ENCODE peak calls at places on chromosomes 3 and 15, in nine cellular contexts. Z is right atrium auricular region, X is cardiac muscle cell, H is mucosa of gallbladder, V is naive B cell, U is germinal center, T is NCI-H1092, J is amygdala, N is fibroblast of the aortic adventitia. O is an unnamed sample.

GRCh38 chr15:57696146-57696545 is 10.4 kb upstream of the POLR2M start:
- DNase-seq in U (no peak), T (peak; percentile 76), H (no peak), X (no peak), N (no peak), J (no peak), Z (no peak), V (no peak), O (no peak)

GRCh38 chr15:31434418-31435255 is 108.0 kb downstream of the KLF13 start:
- DNase-seq in T (no peak), Z (no peak), U (no peak), V (peak; percentile 55), J (no peak), H (peak; percentile 62), X (peak; percentile 91), N (peak; percentile 89), O (peak; percentile 69)

GRCh38 chr3:16177962-16178627 is 3.6 kb downstream of the GALNT15 start:
- DNase-seq in N (peak; percentile 91), X (peak; percentile 93), Z (peak; percentile 84), H (peak; percentile 79), J (no peak), T (no peak), V (peak; percentile 18), U (peak; percentile 72), O (no peak)

GRCh38 chr3:160781429-160781828 is 25.4 kb downstream of the PPM1L start:
- DNase-seq in T (no peak), J (no peak), X (no peak), V (no peak), U (no peak), H (no peak), N (no peak), Z (no peak), O (no peak)

GRCh38 chr15:90956551-90957104 is 1.9 kb downstream of the RCCD1 start:
- DNase-seq in X (peak; percentile 84), U (peak; percentile 91), T (peak; percentile 48), J (peak; percentile 47), N (peak; percentile 69), V (peak; percentile 60), H (peak; percentile 53), Z (no peak), O (no peak)

GRCh38 chr3:72384602-72385001 is 463.6 kb downstream of the SHQ1 start:
- DNase-seq in J (no peak), Z (no peak), U (no peak), V (no peak), T (no peak), N (no peak), H (no peak), X (no peak), O (no peak)

GRCh38 chr3:147809206-147809605 is 400.0 kb downstream of the ZIC1 start:
- DNase-seq in V (no peak), T (no peak), U (no peak), J (no peak), H (no peak), X (no peak), N (no peak), Z (no peak), O (no peak)

GRCh38 chr15:75731248-75732100 is 18.8 kb upstream of the CSPG4 start:
- DNase-seq in H (no peak), Z (no peak), X (peak; percentile 80), N (no peak), T (peak; percentile 2), J (no peak), U (no peak), V (no peak), O (no peak)

GRCh38 chr3:58580826-58581327 is 3.7 kb upstream of the FAM107A start:
- DNase-seq in N (no peak), H (no peak), Z (no peak), J (no peak), V (no peak), U (no peak), X (peak; percentile 36), T (no peak), O (no peak)

GRCh38 chr3:183085634-183086390 is 13.5 kb downstream of the MCCC1 start:
- DNase-seq in U (peak; percentile 14), J (no peak), Z (no peak), H (no peak), N (no peak), V (no peak), X (peak; percentile 20), T (peak; percentile 25), O (no peak)

GRCh38 chr15:74723754-74724334 is 1.5 kb downstream of the CYP1A1 start:
- DNase-seq in T (no peak), N (peak; percentile 71), H (peak; percentile 21), V (no peak), U (peak; percentile 53), Z (no peak), J (no peak), X (peak; percentile 62), O (no peak)

GRCh38 chr3:170709046-170709445 is 123.2 kb upstream of the SLC7A14 start:
- DNase-seq in Z (no peak), X (peak; percentile 88), J (no peak), T (no peak), U (no peak), H (no peak), N (peak; percentile 96), V (no peak), O (no peak)

GRCh38 chr3:183308746-183309145 is 55.7 kb downstream of the B3GNT5 start:
- DNase-seq in H (no peak), V (no peak), U (no peak), J (no peak), Z (no peak), X (no peak), N (no peak), T (no peak), O (no peak)

GRCh38 chr3:137572931-137573330 is 191.2 kb upstream of the SOX14 start:
- DNase-seq in N (no peak), J (no peak), U (no peak), V (no peak), Z (no peak), T (no peak), X (no peak), H (no peak), O (no peak)

GRCh38 chr15:68489426-68489825 is 57.5 kb upstream of the ITGA11 start:
- DNase-seq in X (no peak), T (no peak), Z (no peak), U (no peak), N (no peak), H (no peak), J (no peak), V (no peak), O (no peak)

GRCh38 chr3:107752202-107752990 is 229.6 kb downstream of the BBX start:
- DNase-seq in N (peak; percentile 43), Z (no peak), J (no peak), H (no peak), U (no peak), X (peak; percentile 52), T (no peak), V (no peak), O (no peak)

GRCh38 chr15:90046846-90047481 is 45.8 kb downstream of the ZNF710 start:
- DNase-seq in U (peak; percentile 87), J (no peak), Z (no peak), H (peak; percentile 58), V (peak; percentile 65), T (no peak), X (no peak), N (no peak), O (no peak)

GRCh38 chr15:88115529-88116152 is 140.9 kb downstream of the NTRK3 start:
- DNase-seq in N (peak; percentile 65), U (no peak), T (no peak), X (no peak), H (no peak), Z (no peak), J (no peak), V (no peak), O (no peak)

GRCh38 chr3:38353151-38353550 is 6.6 kb downstream of the XYLB start:
- DNase-seq in T (no peak), N (peak; percentile 46), H (no peak), V (no peak), U (no peak), X (peak; percentile 45), Z (no peak), J (no peak), O (no peak)

GRCh38 chr3:5006755-5007202 is 27.5 kb downstream of the BHLHE40 start:
- DNase-seq in Z (no peak), T (no peak), V (peak; percentile 81), X (no peak), U (peak; percentile 36), H (no peak), J (no peak), N (no peak), O (peak; percentile 95)

GRCh38 chr3:171585029-171585428 is 124.8 kb upstream of the TNIK start:
- DNase-seq in T (no peak), X (no peak), J (no peak), N (no peak), H (no peak), U (no peak), V (no peak), Z (no peak), O (no peak)

GRCh38 chr3:151925419-151925818 is 52.0 kb downstream of the SUCNR1 start:
- DNase-seq in T (no peak), Z (no peak), V (no peak), J (no peak), N (no peak), H (no peak), U (no peak), X (no peak), O (no peak)

GRCh38 chr15:70505411-70505919 is 257.9 kb downstream of the UACA start:
- DNase-seq in U (no peak), T (no peak), X (peak; percentile 81), V (no peak), H (no peak), Z (no peak), N (peak; percentile 88), J (no peak), O (no peak)

GRCh38 chr3:181718416-181718815 is 6.7 kb downstream of the SOX2 start:
- DNase-seq in N (no peak), X (no peak), Z (no peak), J (no peak), H (no peak), U (no peak), V (no peak), T (no peak), O (no peak)

GRCh38 chr3:149596136-149596770 is 61.6 kb downstream of the WWTR1 start:
- DNase-seq in X (peak; percentile 55), T (no peak), Z (no peak), N (peak; percentile 82), U (no peak), J (no peak), V (no peak), H (no peak), O (no peak)

GRCh38 chr3:41053220-41053619 is 146.1 kb upstream of the CTNNB1 start:
- DNase-seq in T (no peak), Z (peak; percentile 36), N (no peak), H (no peak), J (no peak), V (no peak), X (no peak), U (no peak), O (no peak)

GRCh38 chr15:35007397-35007796 is 19.3 kb upstream of the ZNF770 start:
- DNase-seq in T (no peak), X (no peak), V (no peak), N (no peak), U (no peak), J (no peak), Z (no peak), H (no peak), O (no peak)